ENCODE peak calls at places on chromosome 12, in seven cellular contexts. F is NCI-H2107, D is T-helper 9 cell, N is neural progenitor cell, R is nucleus accumbens, S is astrocyte of the spinal cord, E is NCI-H1092. K is an unnamed sample.

GRCh38 chr12:108620236-108620879 is 13.3 kb downstream of the SELPLG start:
- DNase-seq in F (no peak), D (no peak), N (no peak), R (no peak), S (no peak), E (no peak), K (no peak)

GRCh38 chr12:66189476-66189823 is 436 bp downstream of the IRAK3 start:
- DNase-seq in F (no peak), D (no peak), N (no peak), R (no peak), S (no peak), E (no peak), K (no peak)

GRCh38 chr12:3827301-3828000 is 45.7 kb downstream of the PARP11 start:
- DNase-seq in F (no peak), D (no peak), N (no peak), R (no peak), S (no peak), E (no peak), K (no peak)

GRCh38 chr12:3257411-3257810 is 180.2 kb downstream of the TSPAN9 start:
- DNase-seq in F (no peak), D (no peak), N (no peak), R (no peak), S (peak; percentile 37), E (no peak), K (no peak)

GRCh38 chr12:54958048-54958658 is 26.4 kb downstream of the TESPA1 start:
- DNase-seq in F (peak; percentile 36), D (peak; percentile 36), N (peak; percentile 74), R (peak; percentile 17), S (peak; percentile 75), E (peak; percentile 49), K (peak; percentile 26)

GRCh38 chr12:124927325-124928094 is 13.1 kb upstream of the UBC start:
- DNase-seq in F (no peak), D (peak; percentile 91), N (peak; percentile 89), R (no peak), S (peak; percentile 88), E (no peak), K (peak; percentile 77)

GRCh38 chr12:51678086-51678724 is 87.2 kb downstream of the SCN8A start:
- DNase-seq in F (no peak), D (no peak), N (peak; percentile 44), R (peak; percentile 17), S (peak; percentile 54), E (peak; percentile 1), K (no peak)

GRCh38 chr12:103043531-103044445 is 86.3 kb downstream of the ASCL1 start:
- DNase-seq in F (no peak), D (no peak), N (peak; percentile 82), R (no peak), S (no peak), E (no peak), K (no peak)

GRCh38 chr12:104334581-104334980 is 31.0 kb downstream of the EID3 start:
- DNase-seq in F (no peak), D (no peak), N (no peak), R (no peak), S (no peak), E (no peak), K (no peak)

GRCh38 chr12:47556219-47556618 is 149.6 kb downstream of the RPAP3 start:
- DNase-seq in F (no peak), D (no peak), N (no peak), R (no peak), S (no peak), E (no peak), K (no peak)

GRCh38 chr12:82203076-82203475 is 155.1 kb downstream of the CCDC59 start:
- DNase-seq in F (no peak), D (no peak), N (no peak), R (no peak), S (no peak), E (no peak), K (no peak)

GRCh38 chr12:106987846-106988245 is 900 bp upstream of the MTERF2 start:
- DNase-seq in F (no peak), D (no peak), N (peak; percentile 34), R (no peak), S (no peak), E (no peak), K (no peak)

GRCh38 chr12:27967551-27968054 is 4.9 kb downstream of the PTHLH start:
- DNase-seq in F (no peak), D (no peak), N (no peak), R (no peak), S (no peak), E (no peak), K (no peak)

GRCh38 chr12:96093543-96094196 is 58.3 kb upstream of the LTA4H start:
- DNase-seq in F (no peak), D (no peak), N (no peak), R (no peak), S (no peak), E (no peak), K (no peak)

GRCh38 chr12:98509063-98509462 is 6.3 kb upstream of the TMPO start:
- DNase-seq in F (no peak), D (no peak), N (no peak), R (no peak), S (no peak), E (no peak), K (no peak)

GRCh38 chr12:109727039-109727723 is 13.6 kb downstream of the FAM222A start:
- DNase-seq in F (peak; percentile 23), D (no peak), N (peak; percentile 77), R (peak; percentile 94), S (no peak), E (no peak), K (no peak)